ENCODE peak calls at places on chromosomes 13 and 19, in five cellular contexts. G, U, H, T and E are unnamed samples.

GRCh38 chr13:41013834-41014233 is 5.3 kb downstream of the ELF1 start:
- DNase-seq in T (no peak), U (no peak), H (no peak), G (no peak), E (no peak)

GRCh38 chr19:44890366-44891015 is 563 bp upstream of the TOMM40 start:
- DNase-seq in T (peak), H (peak), U (peak), G (peak), E (peak)

GRCh38 chr19:13978721-13979191 is 26.4 kb downstream of the DCAF15 start:
- DNase-seq in T (peak), U (no peak), G (no peak), H (no peak), E (no peak)

GRCh38 chr13:48400820-48401219 is 12.1 kb downstream of the LPAR6 start:
- DNase-seq in T (peak), G (peak), H (no peak), U (no peak), E (no peak)

GRCh38 chr13:28489536-28489935 is 5.4 kb downstream of the FLT1 start:
- DNase-seq in T (peak), H (no peak), U (no peak), G (no peak), E (no peak)

GRCh38 chr19:17665058-17665457 is 23.1 kb downstream of the UNC13A start:
- DNase-seq in H (no peak), T (no peak), G (no peak), U (no peak), E (no peak)

GRCh38 chr13:79307866-79308298 is 98.2 kb downstream of the RBM26 start:
- DNase-seq in H (peak), T (no peak), G (no peak), U (no peak), E (no peak)

GRCh38 chr13:81916471-81916870 is 1575.5 kb upstream of the SPRY2 start:
- DNase-seq in G (no peak), T (no peak), U (no peak), H (peak), E (no peak)

GRCh38 chr19:5048727-5049553 is 80.0 kb downstream of the KDM4B start:
- DNase-seq in U (no peak), G (peak), H (no peak), T (peak), E (no peak)

GRCh38 chr19:40625406-40626120 is 24.4 kb downstream of the LTBP4 start:
- DNase-seq in H (no peak), T (no peak), G (no peak), U (no peak), E (no peak)

GRCh38 chr19:1840541-1841115 is 7.7 kb downstream of the REXO1 start:
- DNase-seq in H (no peak), U (peak), T (no peak), G (no peak), E (no peak)

GRCh38 chr19:13861392-13861713 is 15.6 kb upstream of the NANOS3 start:
- DNase-seq in H (no peak), G (no peak), T (peak), U (no peak), E (no peak)

GRCh38 chr13:71148391-71148790 is 718.6 kb downstream of the DACH1 start:
- DNase-seq in H (no peak), U (no peak), G (no peak), T (no peak), E (no peak)

GRCh38 chr19:9431475-9431874 is 3.9 kb downstream of the ZNF266 start:
- DNase-seq in G (no peak), T (no peak), H (peak), U (peak), E (no peak)

GRCh38 chr19:28710278-28710677 is 502.7 kb downstream of the UQCRFS1 start:
- DNase-seq in T (peak), U (no peak), G (no peak), H (no peak), E (no peak)

GRCh38 chr19:56976995-56977906 is 136.7 kb upstream of the PEG3 start:
- DNase-seq in G (no peak), H (no peak), T (no peak), U (no peak), E (no peak)

GRCh38 chr19:54164369-54165068 is 5.0 kb upstream of the LENG1 start:
- DNase-seq in H (peak), U (peak), G (no peak), T (peak), E (no peak)

GRCh38 chr13:93709511-93710244 is 483.1 kb downstream of the GPC6 start:
- DNase-seq in H (no peak), G (no peak), U (no peak), T (no peak), E (no peak)

GRCh38 chr13:38872693-38873092 is 117.9 kb downstream of the STOML3 start:
- DNase-seq in U (peak), T (peak), H (peak), G (no peak), E (no peak)

GRCh38 chr13:77751513-77752456 is 54.3 kb downstream of the SLAIN1 start:
- DNase-seq in T (peak), G (peak), U (no peak), H (peak), E (no peak)

GRCh38 chr13:23960566-23961156 is 63.4 kb upstream of the C1QTNF9B start:
- DNase-seq in H (no peak), G (no peak), T (peak), U (no peak), E (no peak)

GRCh38 chr13:20191311-20191901 is 1.3 kb downstream of the GJB2 start:
- DNase-seq in H (peak), U (no peak), G (no peak), T (no peak), E (no peak)